ENCODE peak calls at places on chromosomes 16 and 17, in nine cellular contexts. A, Z, Q, W, O, T, K, P and L are unnamed samples.

GRCh38 chr16:89412811-89413210 is 77.5 kb downstream of the ANKRD11 start:
- DNase-seq in K (no peak), T (no peak), O (no peak), Z (no peak), A (no peak), W (no peak), Q (no peak), P (no peak), L (no peak)

GRCh38 chr16:87248704-87249103 is 68.5 kb downstream of the C16orf95 start:
- DNase-seq in Z (no peak), K (no peak), P (no peak), A (no peak), O (no peak), W (no peak), Q (no peak), T (no peak), L (no peak)

GRCh38 chr17:66032082-66032712 is 159.7 kb downstream of the CEP112 start:
- DNase-seq in W (no peak), Q (no peak), P (no peak), A (no peak), O (no peak), K (no peak), T (no peak), Z (no peak), L (no peak)

GRCh38 chr17:17928422-17929386 is 43.5 kb downstream of the TOM1L2 start:
- DNase-seq in W (no peak), T (no peak), Q (peak), O (peak), P (no peak), A (no peak), Z (no peak), K (no peak), L (no peak)

GRCh38 chr17:18321309-18321708 is 6.2 kb downstream of the SMCR8 start:
- DNase-seq in P (no peak), O (no peak), Q (no peak), Z (no peak), A (no peak), W (no peak), K (no peak), T (no peak), L (no peak)

GRCh38 chr17:47738178-47738577 is 5.1 kb downstream of the TBX21 start:
- DNase-seq in A (no peak), Z (no peak), W (no peak), Q (no peak), O (no peak), T (no peak), P (no peak), K (no peak), L (no peak)

GRCh38 chr16:88768041-88768876 is 16.8 kb downstream of the PIEZO1 start:
- DNase-seq in P (no peak), Q (peak), Z (no peak), K (no peak), W (no peak), T (no peak), O (peak), A (no peak), L (no peak)

GRCh38 chr16:88540346-88540977 is 29.7 kb upstream of the ZC3H18 start:
- DNase-seq in Z (no peak), T (no peak), W (no peak), Q (no peak), O (no peak), P (no peak), A (no peak), K (no peak), L (no peak)

GRCh38 chr16:84806256-84806889 is 13.4 kb upstream of the CRISPLD2 start:
- DNase-seq in A (no peak), W (no peak), T (peak), O (peak), P (peak), K (peak), Z (no peak), Q (no peak), L (peak)

GRCh38 chr16:187330-187729 is 7.1 kb downstream of the HBQ1 start:
- DNase-seq in T (no peak), Q (no peak), Z (no peak), P (no peak), O (no peak), W (no peak), K (no peak), A (no peak), L (no peak)

GRCh38 chr17:63480192-63480784 is 3.4 kb downstream of the ACE start:
- DNase-seq in W (no peak), Q (no peak), A (no peak), Z (no peak), P (no peak), T (no peak), K (no peak), O (no peak), L (no peak)

GRCh38 chr16:12027558-12027957 is 51.0 kb downstream of the SNX29 start:
- DNase-seq in O (no peak), Z (no peak), A (no peak), Q (no peak), P (no peak), W (no peak), T (no peak), K (no peak), L (no peak)

GRCh38 chr16:20136446-20136968 is 62.8 kb upstream of the GPR139 start:
- DNase-seq in Z (no peak), Q (no peak), T (no peak), K (no peak), O (no peak), A (no peak), W (no peak), P (no peak), L (no peak)

GRCh38 chr17:31802502-31802901 is 56.5 kb downstream of the COPRS start:
- DNase-seq in O (peak), Q (no peak), W (no peak), A (no peak), P (no peak), T (no peak), K (no peak), Z (no peak), L (no peak)

GRCh38 chr17:40777459-40777858 is 4.9 kb downstream of the KRT27 start:
- DNase-seq in P (no peak), Q (no peak), O (no peak), T (no peak), W (no peak), A (no peak), K (no peak), Z (no peak), L (no peak)

GRCh38 chr17:40122466-40122943 is 734 bp downstream of the MSL1 start:
- DNase-seq in Z (no peak), K (no peak), Q (no peak), O (peak), P (no peak), A (no peak), T (peak), W (peak), L (no peak)

GRCh38 chr17:11332706-11333105 is 91.7 kb downstream of the SHISA6 start:
- DNase-seq in P (no peak), Q (no peak), A (no peak), Z (no peak), K (no peak), W (no peak), T (no peak), O (no peak), L (no peak)

GRCh38 chr17:48954300-48954755 is 9.7 kb upstream of the SNF8 start:
- DNase-seq in T (peak), Q (no peak), K (no peak), A (no peak), Z (no peak), O (peak), P (no peak), W (no peak), L (no peak)

GRCh38 chr16:27230562-27230991 is 27.3 kb downstream of the KDM8 start:
- DNase-seq in W (peak), O (no peak), Q (no peak), P (no peak), K (no peak), T (no peak), Z (no peak), A (peak), L (no peak)

GRCh38 chr17:7839890-7840260 is 5.9 kb downstream of the KDM6B start:
- DNase-seq in O (peak), T (peak), P (no peak), K (no peak), W (no peak), Q (no peak), Z (no peak), A (no peak), L (no peak)

GRCh38 chr17:59706900-59707181 is 389 bp downstream of the PTRH2 start:
- DNase-seq in O (no peak), K (no peak), Q (no peak), A (no peak), T (no peak), P (no peak), W (no peak), Z (no peak), L (no peak)

GRCh38 chr17:31552568-31552967 is 161.1 kb downstream of the RAB11FIP4 start:
- DNase-seq in Q (no peak), O (no peak), K (no peak), A (no peak), T (no peak), P (no peak), W (no peak), Z (no peak), L (no peak)

GRCh38 chr16:72819345-72819744 is 228.6 kb downstream of the ZFHX3 start:
- DNase-seq in T (peak), Q (no peak), K (no peak), O (peak), W (no peak), A (no peak), P (peak), Z (no peak), L (no peak)

GRCh38 chr17:36885761-36886365 is 51.4 kb upstream of the LHX1 start:
- DNase-seq in K (no peak), T (no peak), Q (no peak), Z (no peak), P (no peak), W (no peak), A (no peak), O (no peak), L (no peak)

GRCh38 chr16:66306366-66307150 is 59.9 kb upstream of the CDH5 start:
- DNase-seq in O (no peak), W (no peak), K (no peak), Q (no peak), A (no peak), P (no peak), T (no peak), Z (no peak), L (no peak)

GRCh38 chr16:86515780-86516617 is 5.7 kb downstream of the FOXF1 start:
- DNase-seq in T (no peak), K (no peak), O (peak), Z (no peak), P (no peak), A (no peak), Q (no peak), W (no peak), L (no peak)